ENCODE peak calls at places on chromosome 5, in ten cellular contexts. B, G, M, I, D, Y, A, K, F and N are unnamed samples. For H3K4me1, the result is how much of the 10 kb centered on the place peaks cover.

GRCh38 chr5:79143684-79144379 is 32.2 kb downstream of the BHMT start:
- DNase-seq in B (no peak), G (no peak), M (no peak), I (no peak), D (no peak), Y (no peak), A (no peak), K (no peak), F (no peak), N (no peak)

GRCh38 chr5:81195334-81195929 is 37.7 kb upstream of the CKMT2 start:
- DNase-seq in B (no peak), G (no peak), M (no peak), I (no peak), D (no peak), Y (no peak), A (no peak), K (no peak), F (no peak), N (no peak)

GRCh38 chr5:35830587-35830986 is 26.1 kb upstream of the IL7R start:
- DNase-seq in B (no peak), G (peak), M (no peak), I (no peak), D (no peak), Y (no peak), A (no peak), K (no peak), F (no peak), N (peak)

GRCh38 chr5:166962470-166962869 is 1329.0 kb upstream of the WWC1 start:
- DNase-seq in B (no peak), G (no peak), M (no peak), I (no peak), D (no peak), Y (no peak), A (no peak), K (no peak), F (no peak), N (no peak)

GRCh38 chr5:16884595-16884994 is 51.5 kb downstream of the MYO10 start:
- DNase-seq in B (no peak), G (no peak), M (no peak), I (no peak), D (no peak), Y (no peak), A (no peak), K (no peak), F (no peak), N (no peak)

GRCh38 chr5:473344-474192 is 30.6 kb downstream of the EXOC3 start:
- DNase-seq in B (peak), G (peak), M (no peak), I (peak), D (no peak), Y (peak), A (peak), K (peak), F (no peak), N (no peak)

GRCh38 chr5:113800686-113801085 is 287.2 kb downstream of the YTHDC2 start:
- DNase-seq in B (no peak), G (no peak), M (no peak), I (no peak), D (no peak), Y (no peak), A (no peak), K (no peak), F (no peak), N (no peak)

GRCh38 chr5:147519380-147519779 is 9.5 kb upstream of the DPYSL3 start:
- DNase-seq in B (no peak), G (no peak), M (no peak), I (no peak), D (no peak), Y (no peak), A (no peak), K (no peak), F (no peak), N (no peak)

GRCh38 chr5:150284311-150284710 is 5.3 kb downstream of the CAMK2A start:
- DNase-seq in B (no peak), G (no peak), M (no peak), I (no peak), D (no peak), Y (no peak), A (no peak), K (no peak), F (no peak), N (no peak)

GRCh38 chr5:140221697-140222223 is 46.8 kb downstream of the CYSTM1 start:
- DNase-seq in B (no peak), G (no peak), M (no peak), I (no peak), D (no peak), Y (no peak), A (no peak), K (no peak), F (no peak), N (no peak)

GRCh38 chr5:132471006-132471907 is 19.3 kb downstream of the IRF1 start:
- DNase-seq in B (no peak), G (no peak), M (no peak), I (peak), D (no peak), Y (no peak), A (no peak), K (no peak), F (no peak), N (no peak)

GRCh38 chr5:85132269-85132668 is 747.6 kb upstream of the EDIL3 start:
- DNase-seq in B (no peak), G (no peak), M (no peak), I (no peak), D (no peak), Y (no peak), A (no peak), K (no peak), F (no peak), N (no peak)

GRCh38 chr5:152462021-152462721 is 57.1 kb upstream of the NMUR2 start:
- DNase-seq in B (no peak), G (no peak), M (peak), I (no peak), D (no peak), Y (no peak), A (no peak), K (no peak), F (no peak), N (no peak)

GRCh38 chr5:89377752-89378455 is 494.9 kb upstream of the MEF2C start:
- DNase-seq in B (no peak), G (no peak), M (no peak), I (no peak), D (no peak), Y (no peak), A (no peak), K (no peak), F (no peak), N (no peak)

GRCh38 chr5:124236366-124237231 is 509.8 kb downstream of the ZNF608 start:
- DNase-seq in B (no peak), G (no peak), M (no peak), I (no peak), D (no peak), Y (no peak), A (no peak), K (no peak), F (no peak), N (no peak)

GRCh38 chr5:153533546-153533945 is 43.1 kb downstream of the GRIA1 start:
- DNase-seq in B (no peak), G (no peak), M (no peak), I (no peak), D (no peak), Y (no peak), A (no peak), K (no peak), F (no peak), N (no peak)

GRCh38 chr5:147558826-147559225 is 49.0 kb upstream of the DPYSL3 start:
- DNase-seq in B (no peak), G (no peak), M (no peak), I (no peak), D (peak), Y (no peak), A (peak), K (no peak), F (peak), N (no peak)

GRCh38 chr5:148107608-148108007 is 43.8 kb downstream of the SPINK5 start:
- DNase-seq in B (no peak), G (no peak), M (no peak), I (no peak), D (no peak), Y (no peak), A (no peak), K (no peak), F (no peak), N (no peak)

GRCh38 chr5:147407094-147407681 is 102.7 kb downstream of the DPYSL3 start:
- DNase-seq in B (no peak), G (no peak), M (no peak), I (no peak), D (no peak), Y (no peak), A (peak), K (no peak), F (no peak), N (no peak)

GRCh38 chr5:122236270-122236669 is 75.8 kb upstream of the SNCAIP start:
- DNase-seq in B (no peak), G (no peak), M (no peak), I (no peak), D (no peak), Y (no peak), A (no peak), K (no peak), F (no peak), N (no peak)

GRCh38 chr5:96714450-96714849 is 52.3 kb downstream of the CAST start:
- DNase-seq in B (no peak), G (no peak), M (no peak), I (no peak), D (no peak), Y (no peak), A (no peak), K (no peak), F (no peak), N (no peak)

GRCh38 chr5:31225118-31225517 is 31.6 kb downstream of the CDH6 start:
- DNase-seq in B (no peak), G (no peak), M (no peak), I (no peak), D (no peak), Y (no peak), A (no peak), K (no peak), F (no peak), N (no peak)

GRCh38 chr5:322281-322941 is 897 bp downstream of the AHRR start:
- DNase-seq in B (no peak), G (no peak), M (no peak), I (no peak), D (peak), Y (peak), A (no peak), K (no peak), F (no peak), N (peak)

GRCh38 chr5:53543401-53543800 is 17.0 kb upstream of the NDUFS4 start:
- DNase-seq in B (no peak), G (no peak), M (no peak), I (no peak), D (no peak), Y (no peak), A (no peak), K (no peak), F (no peak), N (no peak)

GRCh38 chr5:36897616-36898015 is 21.0 kb downstream of the NIPBL start:
- DNase-seq in B (no peak), G (no peak), M (no peak), I (no peak), D (no peak), Y (no peak), A (no peak), K (no peak), F (no peak), N (no peak)

GRCh38 chr5:147617191-147617606 is 107.3 kb upstream of the DPYSL3 start:
- DNase-seq in B (no peak), G (no peak), M (no peak), I (no peak), D (no peak), Y (no peak), A (no peak), K (no peak), F (no peak), N (no peak)

GRCh38 chr5:72746736-72747135 is 69.7 kb upstream of the TNPO1 start:
- DNase-seq in B (no peak), G (no peak), M (no peak), I (no peak), D (no peak), Y (no peak), A (no peak), K (no peak), F (no peak), N (no peak)

GRCh38 chr5:177336112-177336511 is 15.4 kb downstream of the LMAN2 start:
- DNase-seq in B (peak), G (no peak), M (peak), I (no peak), D (peak), Y (peak), A (no peak), K (no peak), F (no peak), N (no peak)

GRCh38 chr5:170444181-170444580 is 55.0 kb upstream of the KCNMB1 start:
- DNase-seq in B (no peak), G (no peak), M (no peak), I (no peak), D (no peak), Y (no peak), A (no peak), K (no peak), F (no peak), N (no peak)

DNA sequence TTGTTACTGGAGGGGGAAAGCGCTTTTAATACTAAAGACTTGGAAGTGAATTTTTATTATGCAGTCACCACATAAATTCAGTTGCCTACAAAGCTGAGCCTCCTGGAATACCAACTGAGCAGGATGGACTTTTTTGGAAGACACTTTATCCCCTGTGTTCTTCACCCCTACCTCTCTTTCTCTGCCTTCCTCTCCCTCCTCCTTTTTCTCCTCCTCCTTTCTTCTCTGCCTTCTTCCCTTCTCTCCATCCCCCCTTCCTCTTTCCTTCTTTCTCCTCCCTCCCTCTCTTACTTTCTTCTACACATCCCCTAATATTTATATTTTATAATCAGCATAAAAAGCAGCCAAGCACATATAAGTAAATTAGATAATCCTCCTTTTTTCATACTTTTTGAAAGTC is 39.6 kb downstream of the MAP3K1 start:
- DNase-seq in B (no peak), G (no peak), M (no peak), I (no peak), D (no peak), Y (no peak), A (no peak), K (no peak), F (no peak), N (no peak)
- H3K4me1 ChIP-seq in B (half or more), G (under half), M (under half), I (half or more), D (under half), Y (under half), A (under half), K (under half), F (under half), N (half or more)

DNA sequence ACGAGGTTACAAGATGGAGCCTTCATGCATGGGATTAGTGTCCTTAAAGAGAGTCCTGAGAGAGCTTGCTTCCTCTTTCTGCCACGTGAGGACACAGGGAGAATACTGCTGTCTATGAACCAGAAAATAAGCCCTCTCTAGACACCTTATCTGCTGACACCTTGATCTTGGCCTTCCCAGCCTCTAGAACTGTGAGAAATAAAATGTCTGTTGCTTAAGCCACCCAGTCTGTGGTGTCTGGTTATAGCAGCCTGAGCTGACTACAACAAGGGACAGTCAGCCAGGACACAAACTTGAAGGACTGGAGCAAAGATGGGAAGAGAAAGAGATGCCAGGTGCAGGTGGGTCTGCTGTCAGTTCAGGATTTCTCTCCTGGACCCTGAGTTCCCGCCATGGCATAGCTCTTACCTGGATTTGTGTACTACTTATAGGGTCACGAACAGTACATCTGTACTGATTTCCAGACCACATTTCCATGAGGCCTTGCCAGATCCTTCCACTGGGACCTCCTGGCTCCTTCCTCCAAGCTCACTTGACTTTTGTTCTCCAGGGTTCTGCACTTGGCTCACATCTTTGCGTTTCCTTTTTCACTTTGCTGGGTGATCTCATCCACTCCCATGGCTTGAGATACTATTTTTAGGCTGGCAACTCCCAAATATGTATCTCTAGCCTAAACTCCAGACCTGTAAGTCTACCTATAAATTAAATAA is 44.8 kb upstream of the LIFR start:
- DNase-seq in B (no peak), G (no peak), M (no peak), I (peak), D (no peak), Y (no peak), A (no peak), K (no peak), F (peak), N (no peak)
- H3K27ac ChIP-seq in B (no peak), G (no peak), M (no peak), I (peak), D (no peak), Y (no peak), A (peak), K (no peak), F (peak), N (no peak)

GRCh38 chr5:102794677-102795331 is 39.7 kb downstream of the PAM start:
- DNase-seq in B (no peak), G (no peak), M (no peak), I (no peak), D (peak), Y (no peak), A (no peak), K (no peak), F (no peak), N (no peak)

GRCh38 chr5:102794047-102794446 is 38.9 kb downstream of the PAM start:
- DNase-seq in B (no peak), G (no peak), M (no peak), I (no peak), D (no peak), Y (no peak), A (no peak), K (no peak), F (no peak), N (no peak)

GRCh38 chr5:102795546-102795945 is 40.4 kb downstream of the PAM start:
- DNase-seq in B (no peak), G (no peak), M (no peak), I (no peak), D (no peak), Y (no peak), A (no peak), K (no peak), F (no peak), N (no peak)

GRCh38 chr5:102789469-102789868 is 34.4 kb downstream of the PAM start:
- DNase-seq in B (no peak), G (no peak), M (no peak), I (no peak), D (no peak), Y (no peak), A (no peak), K (no peak), F (no peak), N (no peak)

DNA sequence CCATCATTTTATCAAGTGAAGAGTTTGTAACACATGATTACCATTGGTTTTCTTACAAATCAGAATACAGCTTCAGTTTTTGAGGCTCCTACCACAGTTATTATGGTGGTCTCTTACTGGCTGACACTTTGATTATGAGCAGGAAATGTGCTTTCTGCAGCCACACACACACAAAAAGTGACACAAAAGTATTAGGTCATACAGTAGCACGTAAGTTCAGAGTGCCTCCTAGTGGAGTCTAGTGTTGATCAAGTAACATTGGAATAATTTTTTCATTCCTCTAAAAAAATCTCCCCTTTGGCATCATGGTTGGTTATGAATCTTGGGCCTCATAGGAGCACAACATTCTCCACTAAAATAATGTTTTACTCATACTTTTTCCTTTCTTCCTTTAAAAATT is 37.6 kb downstream of the PAM start:
- DNase-seq in B (no peak), G (no peak), M (peak), I (no peak), D (no peak), Y (no peak), A (no peak), K (no peak), F (no peak), N (peak)
- H3K4me1 ChIP-seq in B (under half), G (under half), M (under half), I (under half), D (under half), Y (under half), A (under half), K (under half), F (under half), N (under half)

GRCh38 chr5:172956228-172956627 is 3.0 kb upstream of the RPL26L1 start:
- DNase-seq in B (no peak), G (no peak), M (no peak), I (no peak), D (no peak), Y (no peak), A (no peak), K (no peak), F (no peak), N (no peak)
- H3K27ac ChIP-seq in B (no peak), G (no peak), M (no peak), I (no peak), D (no peak), Y (no peak), A (peak), K (no peak), F (no peak), N (no peak)